ENCODE peak calls at places on chromosomes 4 and X, in eight cellular contexts. D is Karpas-422, J is HepG2, F is kidney, T is GM23248, C is AG04450, M is A549, B is vagina. G is an unnamed sample.

GRCh38 chr4:150960079-150960478 is 55.0 kb downstream of the LRBA start:
- DNase-seq in M (peak; percentile 56), D (no peak), F (no peak), B (no peak), C (no peak), T (peak; percentile 60), J (peak; percentile 35), G (peak; percentile 34)

GRCh38 chrX:134625315-134625718 is 33.0 kb downstream of the PLAC1 start:
- DNase-seq in J (no peak), M (no peak), C (no peak), D (no peak), F (no peak), T (peak; percentile 70), B (no peak), G (no peak)

GRCh38 chrX:1463581-1464281 is 11.0 kb upstream of the ASMTL start:
- DNase-seq in M (no peak), J (no peak), T (no peak), C (no peak), D (no peak), F (peak; percentile 3), B (peak; percentile 37), G (no peak)

GRCh38 chrX:53091354-53091753 is 2.6 kb upstream of the KANTR start:
- DNase-seq in M (no peak), D (no peak), J (no peak), C (no peak), F (no peak), B (no peak), T (no peak), G (no peak)

GRCh38 chr4:182369211-182369610 is 126.0 kb downstream of the TENM3 start:
- DNase-seq in B (no peak), J (no peak), T (no peak), M (no peak), F (no peak), D (no peak), C (no peak), G (peak; percentile 36)

GRCh38 chrX:27008486-27008885 is 454.7 kb downstream of the PPP4R3C start:
- DNase-seq in C (no peak), F (no peak), B (no peak), M (no peak), J (no peak), T (no peak), D (peak; percentile 76), G (no peak)

GRCh38 chr4:82360298-82361177 is 13.3 kb downstream of the HNRNPD start:
- DNase-seq in B (no peak), T (peak; percentile 61), C (no peak), J (no peak), D (peak; percentile 49), F (no peak), M (peak; percentile 27), G (no peak)

GRCh38 chr4:31085736-31086135 is 365.6 kb downstream of the PCDH7 start:
- DNase-seq in J (no peak), C (no peak), D (no peak), M (no peak), F (no peak), T (no peak), B (no peak), G (no peak)

GRCh38 chrX:148698221-148698620 is 197.8 kb downstream of the AFF2 start:
- DNase-seq in M (no peak), T (no peak), D (peak; percentile 70), C (no peak), J (no peak), F (no peak), B (no peak), G (no peak)

GRCh38 chr4:77193511-77194236 is 36.7 kb downstream of the CCNG2 start:
- DNase-seq in M (no peak), T (no peak), D (peak; percentile 89), C (no peak), F (peak; percentile 72), B (no peak), J (no peak), G (no peak)

GRCh38 chrX:48649109-48649508 is 34.5 kb upstream of the WAS start:
- DNase-seq in F (no peak), J (no peak), M (no peak), T (no peak), B (no peak), C (no peak), D (no peak), G (no peak)

GRCh38 chrX:109875831-109876230 is 127.1 kb upstream of the TMEM164 start:
- DNase-seq in M (no peak), B (no peak), C (no peak), T (no peak), F (no peak), D (no peak), J (no peak), G (no peak)

GRCh38 chr4:183412836-183413561 is 31.4 kb upstream of the CDKN2AIP start:
- DNase-seq in C (no peak), F (no peak), D (no peak), B (no peak), J (no peak), M (no peak), T (no peak), G (no peak)

GRCh38 chrX:124736553-124737240 is 390.3 kb downstream of the SH2D1A start:
- DNase-seq in F (peak; percentile 53), J (no peak), T (no peak), M (no peak), D (no peak), B (no peak), C (no peak), G (no peak)

GRCh38 chr4:8594097-8595038 is 1.8 kb downstream of the CPZ start:
- DNase-seq in T (peak; percentile 86), B (no peak), F (peak; percentile 55), C (peak; percentile 33), J (peak; percentile 75), M (peak; percentile 70), D (peak; percentile 78), G (peak; percentile 65)

GRCh38 chr4:52712172-52712990 is 38.8 kb downstream of the ERVMER34-1 start:
- DNase-seq in B (peak; percentile 98), D (peak; percentile 99), J (peak; percentile 92), C (peak; percentile 81), F (peak; percentile 100), M (peak; percentile 92), T (peak; percentile 98), G (peak; percentile 97)
- H3K27ac ChIP-seq in B (peak overlapping the region; percentile 93), D (peak overlapping the region; percentile 86), J (peak overlapping the region; percentile 91), C (peak overlapping the region; percentile 33), F (peak overlapping the region; percentile 88), M (peak overlapping the region; percentile 88), T (peak overlapping the region; percentile 48), G (peak overlapping the region; percentile 73)

DNA sequence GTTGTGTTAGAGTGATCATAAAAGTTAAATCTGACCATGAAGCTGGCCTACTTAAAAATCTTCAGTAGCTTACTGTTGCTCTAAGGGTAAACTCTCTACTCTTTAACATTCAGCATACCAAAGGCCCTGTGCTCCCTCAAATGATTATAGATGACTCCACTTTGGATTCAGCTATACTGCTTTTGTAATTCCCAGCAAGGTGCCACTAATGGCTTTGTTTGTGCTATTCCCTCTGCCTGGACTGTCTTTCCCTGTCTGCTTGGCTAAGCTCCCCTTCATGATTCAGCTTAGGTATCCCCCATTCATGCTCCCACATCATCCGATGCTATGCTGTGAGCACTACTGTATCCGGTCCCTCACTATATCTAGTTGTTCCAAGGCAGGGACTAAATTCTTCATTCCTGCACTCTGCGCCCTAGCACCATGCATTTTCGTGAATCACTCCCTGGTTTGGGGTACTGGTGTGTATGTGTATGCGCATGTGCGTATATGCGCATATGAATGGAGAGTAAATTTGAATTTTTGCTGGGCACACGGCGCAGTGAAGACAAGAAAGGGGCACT is 456 bp upstream of the PBDC1 start:
- DNase-seq in C (no peak), M (no peak), F (no peak), J (no peak), T (no peak), D (no peak), B (no peak), G (no peak)
- H3K4me3 ChIP-seq in C (peak overlapping the region; percentile 76), M (peak overlapping the region; percentile 79), F (peak overlapping the region; percentile 80), J (peak overlapping the region; percentile 74), T (peak overlapping the region; percentile 86), D (peak overlapping the region; percentile 66), B (peak overlapping the region; percentile 59), G (peak overlapping the region; percentile 74)

GRCh38 chr4:14864967-14865366 is 137.3 kb upstream of the CPEB2 start:
- DNase-seq in F (no peak), D (no peak), T (no peak), B (no peak), M (no peak), C (no peak), J (no peak), G (no peak)

GRCh38 chr4:14863420-14864364 is 138.6 kb upstream of the CPEB2 start:
- DNase-seq in C (no peak), B (no peak), T (peak; percentile 12), M (no peak), D (no peak), J (no peak), F (no peak), G (no peak)

GRCh38 chr4:14862881-14863280 is 139.4 kb upstream of the CPEB2 start:
- DNase-seq in T (peak; percentile 20), M (no peak), F (peak; percentile 74), D (no peak), J (no peak), C (no peak), B (no peak), G (no peak)

GRCh38 chr4:14865804-14866203 is 136.5 kb upstream of the CPEB2 start:
- DNase-seq in J (no peak), C (no peak), B (no peak), T (no peak), M (no peak), F (no peak), D (no peak), G (no peak)

GRCh38 chr4:14864365-14864762 is 137.9 kb upstream of the CPEB2 start:
- DNase-seq in T (no peak), J (no peak), F (no peak), M (no peak), B (no peak), C (no peak), D (no peak), G (no peak)
- H3K27ac ChIP-seq in T (no peak overlapping the region), J (no peak overlapping the region), F (no peak overlapping the region), M (no peak overlapping the region), B (peak overlapping the region; percentile 44), C (no peak overlapping the region), D (no peak overlapping the region), G (no peak overlapping the region)

GRCh38 chr4:4415806-4416805 is 29.2 kb downstream of the NSG1 start:
- DNase-seq in M (no peak), F (peak; percentile 35), D (no peak), J (no peak), B (no peak), C (no peak), T (no peak), G (no peak)
- H3K4me3 ChIP-seq in M (no peak overlapping the region), F (no peak overlapping the region), D (no peak overlapping the region), J (no peak overlapping the region), B (no peak overlapping the region), C (no peak overlapping the region), T (no peak overlapping the region), G (no peak overlapping the region)